ENCODE peak calls at places on chromosomes 13 and 19, in ten cellular contexts. Q is nephron progenitor cell, R is lung, S is AG04450, P is PC-9, X is RWPE1, V is A549, D is heart right ventricle, W is transverse colon, U is ovary. N is an unnamed sample.

GRCh38 chr13:84816567-84817133 is 934.4 kb upstream of the SLITRK1 start:
- DNase-seq in Q (no peak), R (no peak), S (no peak), P (no peak), X (no peak), V (no peak), D (no peak), W (no peak), U (no peak), N (no peak)

GRCh38 chr13:20160346-20161274 is at the start of gene GJA3:
- DNase-seq in Q (peak; percentile 82), R (no peak), S (no peak), P (peak; percentile 5), X (peak; percentile 49), V (peak; percentile 13), D (peak; percentile 66), W (no peak), U (no peak), N (no peak)

GRCh38 chr13:46894534-46894906 is 2.3 kb downstream of the HTR2A start:
- DNase-seq in Q (no peak), R (no peak), S (no peak), P (no peak), X (no peak), V (no peak), D (no peak), W (no peak), U (no peak), N (no peak)

GRCh38 chr13:81609335-81609734 is 1268.4 kb upstream of the SPRY2 start:
- DNase-seq in Q (no peak), R (no peak), S (no peak), P (no peak), X (no peak), V (no peak), D (no peak), W (no peak), U (no peak), N (no peak)

GRCh38 chr13:66994097-66994496 is 236.0 kb downstream of the PCDH9 start:
- DNase-seq in Q (peak; percentile 75), R (peak; percentile 66), S (no peak), P (no peak), X (peak; percentile 18), V (peak; percentile 49), D (peak; percentile 50), W (peak; percentile 15), U (no peak), N (no peak)

GRCh38 chr19:5287066-5287465 is 53.5 kb downstream of the PTPRS start:
- DNase-seq in Q (no peak), R (no peak), S (no peak), P (no peak), X (no peak), V (no peak), D (no peak), W (no peak), U (no peak), N (no peak)

GRCh38 chr13:43270043-43270830 is 246.9 kb downstream of the DNAJC15 start:
- DNase-seq in Q (no peak), R (no peak), S (no peak), P (no peak), X (no peak), V (no peak), D (no peak), W (no peak), U (no peak), N (no peak)

GRCh38 chr13:39773833-39774232 is 118.4 kb downstream of the COG6 start:
- DNase-seq in Q (no peak), R (no peak), S (no peak), P (no peak), X (no peak), V (no peak), D (no peak), W (no peak), U (no peak), N (no peak)

GRCh38 chr13:40485611-40486517 is 180.6 kb downstream of the FOXO1 start:
- DNase-seq in Q (no peak), R (no peak), S (no peak), P (no peak), X (no peak), V (no peak), D (no peak), W (no peak), U (no peak), N (no peak)

GRCh38 chr13:60645552-60646138 is 248.6 kb downstream of the TDRD3 start:
- DNase-seq in Q (no peak), R (no peak), S (no peak), P (no peak), X (no peak), V (no peak), D (no peak), W (no peak), U (no peak), N (no peak)

GRCh38 chr13:65410791-65411190 is 1819.3 kb downstream of the PCDH9 start:
- DNase-seq in Q (no peak), R (no peak), S (no peak), P (no peak), X (no peak), V (no peak), D (no peak), W (no peak), U (no peak), N (no peak)

GRCh38 chr13:33126909-33127607 is 110.8 kb downstream of the KL start:
- DNase-seq in Q (no peak), R (no peak), S (no peak), P (no peak), X (no peak), V (no peak), D (peak; percentile 64), W (no peak), U (no peak), N (no peak)

GRCh38 chr13:41670873-41671443 is 213.6 kb downstream of the RGCC start:
- DNase-seq in Q (no peak), R (no peak), S (no peak), P (no peak), X (no peak), V (no peak), D (no peak), W (no peak), U (no peak), N (no peak)

GRCh38 chr19:9986787-9987281 is 23.5 kb downstream of the COL5A3 start:
- DNase-seq in Q (no peak), R (no peak), S (no peak), P (no peak), X (no peak), V (no peak), D (peak; percentile 36), W (peak; percentile 13), U (peak; percentile 55), N (no peak)

GRCh38 chr13:113978741-113979481 is 5.0 kb upstream of the C13orf46 start:
- DNase-seq in Q (no peak), R (no peak), S (no peak), P (no peak), X (no peak), V (no peak), D (no peak), W (no peak), U (no peak), N (no peak)

DNA sequence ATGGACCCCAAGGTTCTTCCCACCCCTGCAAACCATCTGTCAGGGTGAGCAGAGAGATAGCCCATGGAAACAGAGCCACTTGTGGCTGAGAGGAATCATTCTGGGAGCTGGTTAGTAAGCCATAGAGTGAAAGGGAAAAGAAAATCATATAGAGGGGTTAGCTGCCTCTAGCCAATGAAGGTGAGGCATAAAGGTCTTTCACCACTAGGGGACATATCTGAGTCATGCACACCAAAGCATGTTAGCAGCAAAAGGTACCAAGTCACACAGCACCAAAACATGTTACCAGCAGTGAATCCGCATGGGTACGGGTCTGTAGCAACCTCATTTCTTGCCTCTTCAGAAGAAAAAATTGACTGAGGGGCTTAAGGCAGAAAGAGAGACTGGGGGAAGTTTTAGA is 76.7 kb upstream of the ZNF43 start:
- DNase-seq in Q (no peak), R (no peak), S (no peak), P (no peak), X (no peak), V (no peak), D (no peak), W (no peak), U (no peak), N (no peak)
- TF ChIP-seq CTCF in Q (no peak), R (no peak), S (no peak), P (peak; percentile 39), X (no peak), V (no peak), D (no peak), W (no peak), U (no peak), N (no peak)

GRCh38 chr19:50703915-50704548 is 15.6 kb downstream of the SHANK1 start:
- DNase-seq in Q (no peak), R (no peak), S (no peak), P (peak; percentile 23), X (no peak), V (peak; percentile 68), D (no peak), W (no peak), U (no peak), N (no peak)
- TF ChIP-seq CTCF in Q (peak; percentile 28), R (no peak), S (no peak), P (peak; percentile 52), X (no peak), V (peak; percentile 53), D (no peak), W (no peak), U (no peak), N (no peak)

DNA sequence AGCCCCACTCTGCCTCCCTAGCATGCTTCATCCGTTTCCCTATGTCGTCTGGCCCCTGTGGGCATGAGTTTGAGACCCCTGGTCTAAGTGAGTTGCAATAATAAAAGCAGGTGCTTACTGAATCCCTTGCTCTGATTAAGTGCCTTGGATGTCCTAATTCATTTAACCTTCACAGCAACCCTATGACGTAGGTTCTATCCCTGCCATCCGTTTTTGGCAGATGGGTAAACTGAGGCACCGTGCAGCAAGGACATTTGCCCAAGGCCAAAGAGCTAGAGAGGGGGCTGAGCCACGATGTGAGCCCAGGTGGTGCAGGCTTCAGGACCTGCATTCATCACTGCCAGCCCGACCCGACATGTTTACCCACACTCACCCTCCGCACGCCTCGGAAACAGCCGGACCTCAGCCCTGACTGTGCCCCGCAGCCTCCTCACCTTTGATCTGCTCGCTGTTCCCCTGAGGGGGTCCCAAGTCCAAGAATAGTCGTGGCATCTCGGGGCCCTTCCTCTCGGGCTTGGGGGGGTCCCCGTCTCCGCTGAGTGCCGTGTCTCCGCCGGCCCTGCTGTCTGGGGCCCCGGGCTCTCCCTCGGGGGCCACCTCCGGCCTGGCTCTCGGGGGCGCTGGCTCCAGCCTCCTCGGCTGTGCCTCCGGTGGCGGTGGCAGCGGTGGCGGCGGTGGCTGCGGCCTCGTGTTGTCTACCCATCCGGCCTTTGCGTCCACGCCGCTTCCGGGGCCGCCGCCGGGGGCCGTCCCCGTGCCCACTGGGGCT is 14.5 kb downstream of the LMTK3 start:
- DNase-seq in Q (no peak), R (no peak), S (no peak), P (no peak), X (no peak), V (no peak), D (no peak), W (no peak), U (no peak), N (no peak)
- TF ChIP-seq CTCF in Q (no peak), R (no peak), S (no peak), P (no peak), X (no peak), V (no peak), D (no peak), W (no peak), U (no peak), N (no peak)

DNA sequence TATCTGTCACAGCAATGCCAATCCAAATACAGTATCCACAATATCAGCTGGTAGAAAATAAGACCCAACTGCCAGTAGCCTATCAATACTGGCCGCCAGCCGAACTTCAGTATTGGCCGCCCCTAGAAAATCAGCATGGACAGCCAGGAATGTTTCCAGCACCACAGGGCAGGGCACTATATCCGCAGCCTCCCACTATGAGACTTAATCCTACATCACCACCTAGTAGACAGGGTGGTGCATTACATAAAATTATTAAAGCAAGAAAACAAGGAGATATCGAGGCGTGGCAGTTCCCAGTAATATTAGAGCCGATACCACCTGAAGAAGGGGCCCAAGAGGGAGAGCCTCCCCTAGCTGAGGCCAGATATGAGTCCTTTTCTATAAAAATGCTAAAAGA is 111.3 kb downstream of the ZNF486 start:
- DNase-seq in Q (peak; percentile 21), R (no peak), S (no peak), P (peak; percentile 25), X (no peak), V (no peak), D (no peak), W (peak; percentile 12), U (no peak), N (no peak)
- TF ChIP-seq CTCF in Q (peak; percentile 40), R (no peak), S (no peak), P (peak; percentile 93), X (no peak), V (no peak), D (no peak), W (peak; percentile 33), U (no peak), N (peak; percentile 10)

N was measured in omental fat pad.